ENCODE peak calls at places on chromosomes 4 and X, in ten cellular contexts. D, G, Q, Z, I, B, Y, T, W and R are unnamed samples.

GRCh38 chr4:11843340-11843739 is 414.6 kb upstream of the HS3ST1 start:
- DNase-seq in D (no peak), G (no peak), Q (no peak), Z (no peak), I (no peak), B (no peak), Y (no peak), T (no peak), W (no peak), R (no peak)

GRCh38 chrX:27619459-27619858 is 29.3 kb downstream of the DCAF8L2 start:
- DNase-seq in D (no peak), G (no peak), Q (no peak), Z (no peak), I (no peak), B (no peak), Y (no peak), T (no peak), W (no peak), R (no peak)

GRCh38 chrX:110322603-110323002 is 4.7 kb upstream of the AMMECR1 start:
- DNase-seq in D (no peak), G (no peak), Q (no peak), Z (no peak), I (no peak), B (no peak), Y (no peak), T (peak; percentile 34), W (no peak), R (no peak)

GRCh38 chr4:154039435-154040061 is 250.7 kb upstream of the SFRP2 start:
- DNase-seq in D (no peak), G (no peak), Q (no peak), Z (no peak), I (no peak), B (no peak), Y (no peak), T (no peak), W (no peak), R (no peak)

GRCh38 chrX:13755254-13755653 is 20.7 kb downstream of the OFD1 start:
- DNase-seq in D (no peak), G (no peak), Q (no peak), Z (no peak), I (no peak), B (no peak), Y (no peak), T (no peak), W (no peak), R (no peak)

GRCh38 chr4:37434469-37434868 is 189.9 kb downstream of the NWD2 start:
- DNase-seq in D (no peak), G (no peak), Q (no peak), Z (no peak), I (no peak), B (no peak), Y (no peak), T (peak; percentile 3), W (no peak), R (no peak)

GRCh38 chr4:74339501-74339900 is 25.4 kb upstream of the EREG start:
- DNase-seq in D (no peak), G (no peak), Q (no peak), Z (no peak), I (no peak), B (no peak), Y (no peak), T (no peak), W (no peak), R (no peak)

GRCh38 chr4:6372649-6373525 is 99.5 kb downstream of the PPP2R2C start:
- DNase-seq in D (no peak), G (no peak), Q (no peak), Z (no peak), I (no peak), B (no peak), Y (no peak), T (peak; percentile 26), W (peak; percentile 25), R (peak; percentile 8)

GRCh38 chr4:125315571-125316390 is 1.0 kb downstream of the FAT4 start:
- DNase-seq in D (peak; percentile 26), G (peak; percentile 43), Q (no peak), Z (peak; percentile 71), I (no peak), B (no peak), Y (peak; percentile 60), T (peak; percentile 53), W (no peak), R (peak; percentile 31)

GRCh38 chr4:38275331-38275821 is 315.2 kb downstream of the PTTG2 start:
- DNase-seq in D (no peak), G (no peak), Q (peak; percentile 44), Z (peak; percentile 32), I (no peak), B (no peak), Y (no peak), T (no peak), W (no peak), R (peak; percentile 47)

GRCh38 chrX:121496966-121497365 is 449.6 kb downstream of the GLUD2 start:
- DNase-seq in D (no peak), G (no peak), Q (no peak), Z (no peak), I (no peak), B (no peak), Y (no peak), T (peak; percentile 55), W (no peak), R (no peak)

GRCh38 chr4:978957-979701 is 5.8 kb upstream of the DGKQ start:
- DNase-seq in D (no peak), G (no peak), Q (no peak), Z (no peak), I (no peak), B (no peak), Y (no peak), T (peak; percentile 35), W (no peak), R (no peak)

GRCh38 chr4:8834681-8835220 is 36.9 kb downstream of the HMX1 start:
- DNase-seq in D (no peak), G (no peak), Q (no peak), Z (no peak), I (no peak), B (no peak), Y (peak; percentile 18), T (no peak), W (no peak), R (no peak)

GRCh38 chrX:139930923-139931645 is 1.8 kb downstream of the ATP11C start:
- DNase-seq in D (peak; percentile 15), G (no peak), Q (no peak), Z (peak; percentile 32), I (no peak), B (no peak), Y (no peak), T (peak; percentile 29), W (no peak), R (no peak)

GRCh38 chr4:7680106-7680505 is 245.4 kb upstream of the PSAPL1 start:
- DNase-seq in D (no peak), G (no peak), Q (no peak), Z (no peak), I (no peak), B (no peak), Y (no peak), T (no peak), W (no peak), R (no peak)

GRCh38 chr4:116197317-116197809 is 888.0 kb downstream of the TRAM1L1 start:
- DNase-seq in D (no peak), G (no peak), Q (no peak), Z (no peak), I (no peak), B (no peak), Y (no peak), T (no peak), W (no peak), R (no peak)

GRCh38 chrX:48676893-48677270 is 6.7 kb upstream of the WAS start:
- DNase-seq in D (no peak), G (no peak), Q (no peak), Z (no peak), I (no peak), B (no peak), Y (no peak), T (no peak), W (no peak), R (no peak)

GRCh38 chr4:40168070-40168469 is 28.8 kb upstream of the RHOH start:
- DNase-seq in D (no peak), G (no peak), Q (no peak), Z (no peak), I (no peak), B (no peak), Y (no peak), T (no peak), W (no peak), R (no peak)

GRCh38 chrX:117996408-117996807 is 120.2 kb downstream of the KLHL13 start:
- DNase-seq in D (no peak), G (no peak), Q (no peak), Z (no peak), I (no peak), B (no peak), Y (no peak), T (no peak), W (no peak), R (no peak)

GRCh38 chr4:84639143-84639542 is 56.2 kb downstream of the CDS1 start:
- DNase-seq in D (no peak), G (no peak), Q (no peak), Z (no peak), I (no peak), B (no peak), Y (no peak), T (no peak), W (no peak), R (no peak)

GRCh38 chr4:89134775-89135319 is 23.5 kb downstream of the TIGD2 start:
- DNase-seq in D (no peak), G (no peak), Q (peak; percentile 44), Z (no peak), I (no peak), B (no peak), Y (no peak), T (peak; percentile 79), W (no peak), R (peak; percentile 24)

GRCh38 chr4:121943941-121944340 is 7.9 kb downstream of the TRPC3 start:
- DNase-seq in D (no peak), G (no peak), Q (no peak), Z (peak; percentile 49), I (no peak), B (no peak), Y (no peak), T (no peak), W (no peak), R (no peak)

GRCh38 chrX:25869761-25870160 is 268.4 kb upstream of the MAGEB18 start:
- DNase-seq in D (no peak), G (no peak), Q (no peak), Z (no peak), I (no peak), B (no peak), Y (no peak), T (no peak), W (no peak), R (peak; percentile 30)

GRCh38 chrX:102950908-102951866 is 14.1 kb downstream of the RAB40AL start:
- DNase-seq in D (peak; percentile 60), G (peak; percentile 17), Q (no peak), Z (peak; percentile 76), I (peak; percentile 26), B (peak; percentile 47), Y (no peak), T (peak; percentile 48), W (no peak), R (peak; percentile 29)

GRCh38 chrX:51876441-51876840 is 17.0 kb upstream of the MAGED1 start:
- DNase-seq in D (no peak), G (no peak), Q (no peak), Z (no peak), I (no peak), B (no peak), Y (no peak), T (peak; percentile 45), W (no peak), R (no peak)

GRCh38 chrX:6149231-6149870 is 79.3 kb downstream of the NLGN4X start:
- DNase-seq in D (no peak), G (no peak), Q (no peak), Z (no peak), I (no peak), B (no peak), Y (no peak), T (no peak), W (no peak), R (no peak)

GRCh38 chrX:134377537-134377936 is 82.4 kb upstream of the HPRT1 start:
- DNase-seq in D (no peak), G (no peak), Q (no peak), Z (peak; percentile 11), I (no peak), B (no peak), Y (no peak), T (peak; percentile 43), W (peak; percentile 41), R (peak; percentile 20)

GRCh38 chr4:60934896-60935295 is 265.2 kb upstream of the ADGRL3 start:
- DNase-seq in D (no peak), G (no peak), Q (no peak), Z (no peak), I (no peak), B (no peak), Y (no peak), T (no peak), W (no peak), R (no peak)